ENCODE peak calls at places on chromosomes 4 and X, in seven cellular contexts. Z is ovary, S is heart left ventricle, D is AG09309, C is PC-3, N is upper lobe of right lung, X is kidney epithelial cell. R is an unnamed sample.

GRCh38 chr4:183335369-183335940 is 13.2 kb upstream of the CLDN24 start:
- DNase-seq in N (peak), S (no peak), D (peak), Z (no peak), C (peak), X (peak), R (peak)

GRCh38 chrX:21735753-21736127 is 22.2 kb downstream of the SMPX start:
- DNase-seq in X (no peak), S (no peak), C (no peak), N (no peak), D (no peak), Z (no peak), R (no peak)

GRCh38 chr4:74451214-74451661 is 6.3 kb downstream of the AREG start:
- DNase-seq in X (no peak), Z (no peak), D (no peak), C (peak), S (no peak), N (no peak), R (peak)

GRCh38 chrX:119783026-119783425 is 8.4 kb downstream of the RPL39 start:
- DNase-seq in C (no peak), X (no peak), S (no peak), N (no peak), Z (no peak), D (no peak), R (no peak)

GRCh38 chr4:39464886-39465501 is 6.1 kb downstream of the LIAS start:
- DNase-seq in Z (no peak), D (no peak), X (no peak), C (peak), N (no peak), S (no peak), R (peak)

GRCh38 chr4:10175626-10176025 is 59.0 kb upstream of the WDR1 start:
- DNase-seq in X (no peak), Z (no peak), C (no peak), D (no peak), S (no peak), N (no peak), R (no peak)

GRCh38 chr4:152099061-152099425 is 338.2 kb upstream of the GATB start:
- DNase-seq in S (no peak), N (no peak), C (no peak), X (no peak), D (no peak), Z (no peak), R (no peak)

GRCh38 chr4:3376266-3376665 is 65.5 kb upstream of the HGFAC start:
- DNase-seq in S (no peak), D (no peak), Z (no peak), X (no peak), N (no peak), C (no peak), R (no peak)

GRCh38 chr4:166341992-166342391 is 469.0 kb downstream of the TLL1 start:
- DNase-seq in C (no peak), S (no peak), N (no peak), X (no peak), D (no peak), Z (no peak), R (no peak)

GRCh38 chrX:49155243-49155899 is 7.2 kb upstream of the MAGIX start:
- DNase-seq in S (peak), D (no peak), N (no peak), X (no peak), Z (no peak), C (peak), R (peak)

GRCh38 chr4:88240297-88240714 is 44.1 kb downstream of the PPM1K start:
- DNase-seq in X (no peak), S (peak), Z (no peak), N (no peak), C (no peak), D (no peak), R (no peak)

GRCh38 chrX:69290327-69290726 is 125.1 kb upstream of the PJA1 start:
- DNase-seq in X (no peak), Z (no peak), C (no peak), N (no peak), D (no peak), S (no peak), R (no peak)

GRCh38 chrX:140983730-140984129 is 18.7 kb upstream of the SPANXB1 start:
- DNase-seq in Z (no peak), D (no peak), N (no peak), X (no peak), S (no peak), C (peak), R (no peak)

GRCh38 chrX:117985241-117985640 is 131.4 kb downstream of the KLHL13 start:
- DNase-seq in X (no peak), C (peak), S (no peak), N (no peak), D (no peak), Z (no peak), R (no peak)

GRCh38 chr4:47383829-47384427 is 79.6 kb downstream of the COMMD8 start:
- DNase-seq in N (no peak), X (peak), C (peak), D (no peak), S (no peak), Z (no peak), R (peak)

GRCh38 chrX:111040377-111041017 is 55.5 kb upstream of the PAK3 start:
- DNase-seq in C (peak), Z (no peak), N (no peak), X (peak), D (no peak), S (no peak), R (peak)

GRCh38 chr4:65943076-65943475 is 272.8 kb upstream of the EPHA5 start:
- DNase-seq in D (peak), X (peak), C (peak), N (no peak), Z (no peak), S (no peak), R (peak)

GRCh38 chr4:33477715-33478114 is 2757.5 kb downstream of the PCDH7 start:
- DNase-seq in C (no peak), N (no peak), S (no peak), Z (no peak), X (no peak), D (no peak), R (no peak)

GRCh38 chrX:130902446-130902782 is 595 bp downstream of the ENOX2 start:
- DNase-seq in D (no peak), Z (no peak), X (no peak), N (no peak), C (no peak), S (no peak), R (no peak)

GRCh38 chrX:49120104-49120503 is 3.4 kb downstream of the GPKOW start:
- DNase-seq in Z (no peak), X (no peak), C (no peak), N (no peak), S (no peak), D (no peak), R (no peak)

GRCh38 chr4:167234388-167234881 is at the start of gene SPOCK3:
- DNase-seq in N (peak), S (peak), Z (peak), D (no peak), X (no peak), C (peak), R (peak)

GRCh38 chrX:136067097-136067496 is 80.2 kb upstream of the FHL1 start:
- DNase-seq in Z (no peak), S (no peak), C (no peak), D (no peak), X (no peak), N (no peak), R (no peak)

GRCh38 chrX:17519349-17519748 is 144.3 kb downstream of the NHS start:
- DNase-seq in N (no peak), S (peak), D (no peak), X (no peak), C (no peak), Z (peak), R (peak)

GRCh38 chr4:141391293-141391692 is 170.6 kb downstream of the ZNF330 start:
- DNase-seq in C (peak), X (no peak), D (no peak), S (no peak), N (no peak), Z (no peak), R (no peak)

DNA sequence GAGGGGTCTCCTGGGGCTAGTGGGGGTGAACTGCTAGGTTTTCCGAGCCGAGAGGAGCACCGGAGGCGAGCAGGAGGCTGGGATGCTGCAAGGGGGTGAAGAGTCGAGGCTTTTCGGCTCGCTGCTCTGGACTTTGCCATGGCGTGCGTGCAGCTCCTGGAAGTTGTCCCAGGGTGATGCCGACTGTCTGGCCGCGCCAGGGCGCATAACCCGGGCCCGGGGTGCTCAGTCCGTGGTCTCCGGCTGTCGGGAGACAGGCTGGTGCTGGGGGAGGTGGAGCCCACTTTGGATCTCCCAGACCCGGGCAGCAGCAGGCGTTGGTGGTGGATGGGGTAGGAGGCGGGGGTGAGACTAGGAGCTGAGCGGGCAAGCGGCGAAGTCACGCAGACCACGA is 777 bp downstream of the GRIA3 start:
- DNase-seq in Z (peak), N (no peak), C (no peak), X (no peak), D (no peak), S (peak), R (peak)
- H3K4me3 ChIP-seq in Z (peak), N (peak), C (peak), X (peak), D (peak), S (peak), R (peak)

GRCh38 chr4:90025248-90025647 is 101.9 kb upstream of the CCSER1 start:
- DNase-seq in C (peak), X (no peak), Z (no peak), N (no peak), S (no peak), D (no peak), R (peak)
- TF ChIP-seq CTCF in C (peak), X (peak), Z (no peak), N (peak), S (no peak), D (no peak), R (no peak)

GRCh38 chr4:147913137-147913536 is 181.2 kb downstream of the ARHGAP10 start:
- DNase-seq in X (no peak), Z (no peak), C (no peak), D (no peak), S (no peak), N (no peak), R (no peak)
- H3K4me3 ChIP-seq in X (no peak), Z (no peak), C (no peak), D (no peak), S (no peak), N (no peak), R (no peak)

GRCh38 chrX:37995428-37995827 is 10.9 kb upstream of the SYTL5 start:
- DNase-seq in X (no peak), C (no peak), Z (no peak), D (no peak), S (no peak), N (no peak), R (no peak)
- TF ChIP-seq CTCF in X (no peak), C (peak), Z (no peak), D (no peak), S (no peak), N (no peak), R (no peak)

DNA sequence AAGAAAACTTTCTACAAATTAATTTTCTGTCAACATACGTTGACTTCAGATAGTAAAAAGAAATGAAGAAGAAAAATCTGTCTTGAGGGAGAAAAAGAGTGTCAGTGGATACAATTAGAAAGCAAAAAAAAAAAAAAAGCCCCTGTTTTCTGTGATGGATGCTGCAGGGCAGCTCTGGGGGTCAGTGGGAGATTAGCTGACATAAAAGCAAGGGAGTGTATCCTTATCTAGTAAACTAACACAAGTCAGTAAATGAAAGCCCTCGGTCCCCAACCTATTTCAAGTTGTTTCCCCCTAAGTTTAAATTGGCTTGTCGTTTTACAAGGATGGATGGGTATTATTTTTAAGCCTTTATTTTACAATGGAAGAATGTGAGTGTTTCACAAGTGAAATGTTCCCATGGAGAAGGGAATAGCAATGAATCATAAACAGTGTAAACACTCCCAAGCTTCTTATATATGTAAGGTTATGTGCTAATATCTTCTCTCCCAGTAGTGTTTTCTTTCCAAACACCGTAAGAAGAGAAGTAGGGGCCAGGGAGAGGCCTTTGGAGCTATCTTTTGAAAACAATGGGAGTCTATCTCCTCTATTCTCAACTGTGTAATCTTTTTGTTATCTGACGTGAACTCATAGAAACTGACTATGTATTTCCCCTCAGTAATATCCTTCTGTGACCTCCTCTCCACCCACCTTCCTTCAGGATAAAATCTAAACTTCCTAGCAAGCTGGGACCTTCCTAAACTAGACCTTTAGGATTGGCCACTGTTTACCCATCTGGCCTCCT is 347.7 kb downstream of the FBXO8 start:
- DNase-seq in S (no peak), D (no peak), C (no peak), X (no peak), Z (no peak), N (no peak), R (peak)
- H3K4me3 ChIP-seq in S (no peak), D (no peak), C (no peak), X (no peak), Z (no peak), N (no peak), R (no peak)

DNA sequence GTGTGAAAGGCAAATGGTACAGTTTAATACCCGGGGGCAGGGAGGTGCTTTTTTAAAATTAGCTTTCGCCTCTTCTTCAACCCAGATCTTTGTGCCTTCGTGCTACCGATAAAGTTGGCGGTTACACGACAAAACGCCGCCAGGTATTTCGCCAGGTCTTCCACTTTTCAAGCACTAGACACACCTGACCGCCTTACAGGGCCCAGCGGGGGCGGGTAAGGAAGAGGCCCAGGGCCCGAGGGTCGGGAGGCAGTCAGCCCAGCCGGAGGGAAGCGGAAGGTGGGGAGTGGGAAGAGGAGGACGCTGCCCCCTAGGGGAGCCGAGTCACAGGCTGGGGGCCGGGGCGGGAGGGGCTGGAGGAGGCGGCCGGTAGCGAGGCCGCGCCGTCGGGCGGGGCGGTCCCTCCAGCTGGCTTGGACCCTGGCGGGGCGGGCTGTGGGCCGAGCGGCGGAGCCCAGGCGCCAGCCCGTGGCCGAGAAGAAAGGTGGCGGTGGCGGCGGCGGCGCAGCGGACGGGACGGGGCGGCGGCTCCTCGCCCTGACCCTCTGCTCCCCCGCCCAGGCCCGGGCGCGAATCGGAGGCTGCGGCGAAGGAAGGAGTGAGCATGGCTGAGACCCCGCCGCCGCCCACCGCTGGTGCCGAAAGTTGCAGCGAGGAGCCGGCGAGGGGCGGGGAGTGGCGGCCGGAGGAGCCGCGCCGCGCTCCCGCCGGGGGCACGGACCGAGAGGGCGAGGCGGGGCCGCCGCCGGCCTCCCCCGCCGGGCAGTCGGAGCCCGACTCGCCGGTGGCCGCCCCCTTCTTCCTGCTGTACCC is 16.2 kb downstream of the UTP3 start:
- DNase-seq in N (peak), Z (peak), X (no peak), C (peak), D (no peak), S (peak), R (peak)
- TF ChIP-seq CTCF in N (peak), Z (no peak), X (peak), C (peak), D (peak), S (peak), R (peak)

GRCh38 chr4:164614999-164615398 is 138.9 kb upstream of the SMIM31 start:
- DNase-seq in X (no peak), C (peak), N (no peak), D (no peak), Z (no peak), S (no peak), R (no peak)
- H3K4me3 ChIP-seq in X (no peak), C (no peak), N (no peak), D (no peak), Z (no peak), S (no peak), R (no peak)

DNA sequence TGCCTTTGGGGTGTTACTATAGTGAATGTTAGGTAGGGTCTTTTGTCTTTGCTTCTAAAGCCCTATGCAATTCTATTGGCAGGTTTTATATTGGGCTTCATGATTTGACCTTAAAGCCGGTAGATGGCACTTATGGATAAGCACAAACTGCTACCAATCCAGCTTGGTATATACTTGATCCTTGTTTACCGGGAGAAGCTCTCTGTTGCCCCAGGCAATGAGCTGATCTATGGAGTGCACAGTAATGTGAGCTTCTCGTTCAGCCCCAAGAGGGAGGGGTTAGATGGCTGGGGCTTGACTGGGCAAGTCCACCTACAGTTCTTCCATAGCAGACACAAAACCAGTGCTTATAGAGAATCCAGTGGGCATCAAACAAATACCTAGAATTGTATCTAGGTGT is 287.2 kb upstream of the CT83 start:
- DNase-seq in X (no peak), C (no peak), Z (no peak), S (no peak), N (no peak), D (peak), R (no peak)
- TF ChIP-seq CTCF in X (no peak), C (no peak), Z (no peak), S (no peak), N (no peak), D (no peak), R (no peak)

DNA sequence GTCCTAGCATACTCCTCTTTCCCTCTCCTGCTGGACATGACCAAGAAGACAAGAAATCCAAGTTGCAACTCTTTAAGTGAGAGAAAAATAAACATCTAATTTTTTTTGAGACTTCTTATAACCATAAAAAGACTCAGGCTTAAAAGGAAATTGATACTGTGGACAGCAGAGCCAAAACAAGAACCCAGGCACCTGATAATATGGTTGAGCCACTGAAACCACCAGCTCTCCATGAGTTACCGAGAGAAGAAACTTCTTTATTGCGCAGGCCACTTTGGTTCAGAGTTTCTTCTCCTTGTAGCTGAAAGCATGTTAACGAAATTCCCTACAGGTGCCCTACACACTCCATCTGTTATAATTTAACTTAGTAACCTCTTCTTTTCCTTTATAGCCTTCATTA is 11.3 kb upstream of the SPCS3 start:
- DNase-seq in X (no peak), C (no peak), S (no peak), Z (no peak), N (no peak), D (no peak), R (no peak)
- H3K4me3 ChIP-seq in X (no peak), C (no peak), S (no peak), Z (no peak), N (no peak), D (no peak), R (no peak)

GRCh38 chr4:138035781-138036258 is 206.3 kb downstream of the SLC7A11 start:
- DNase-seq in X (no peak), Z (no peak), C (peak), D (no peak), N (no peak), S (no peak), R (peak)
- TF ChIP-seq CTCF in X (peak), Z (peak), C (peak), D (peak), N (peak), S (peak), R (peak)

R was measured in fibroblast of the aortic adventitia.